ENCODE peak calls at places on chromosomes 1 and 21, in four cellular contexts. L, E, G and I are unnamed samples.

GRCh38 chr1:190376067-190376466 is 101.6 kb downstream of the BRINP3 start:
- DNase-seq in L (no peak), E (no peak), G (no peak), I (no peak)

GRCh38 chr1:234871710-234872262 is 256.9 kb downstream of the TOMM20 start:
- DNase-seq in L (peak; percentile 34), E (no peak), G (no peak), I (no peak)

GRCh38 chr1:202998836-202999750 is 8.1 kb upstream of the TMEM183A start:
- DNase-seq in L (peak; percentile 52), E (peak; percentile 47), G (peak; percentile 49), I (peak; percentile 39)

GRCh38 chr1:31669786-31670582 is 25.3 kb upstream of the PEF1 start:
- DNase-seq in L (peak; percentile 20), E (no peak), G (no peak), I (peak; percentile 12)

GRCh38 chr21:38170283-38170682 is 86.5 kb upstream of the KCNJ15 start:
- DNase-seq in L (peak; percentile 12), E (no peak), G (no peak), I (no peak)

GRCh38 chr1:40939320-40940059 is 40.0 kb upstream of the CTPS1 start:
- DNase-seq in L (peak; percentile 70), E (peak; percentile 95), G (peak; percentile 65), I (no peak)

GRCh38 chr1:198876371-198876871 is 237.6 kb downstream of the PTPRC start:
- DNase-seq in L (no peak), E (no peak), G (no peak), I (no peak)

GRCh38 chr1:89025928-89026327 is 3.3 kb upstream of the GBP3 start:
- DNase-seq in L (no peak), E (no peak), G (no peak), I (no peak)

GRCh38 chr1:72282690-72283203 is 408 bp upstream of the NEGR1 start:
- DNase-seq in L (peak; percentile 89), E (peak; percentile 25), G (peak; percentile 2), I (no peak)

GRCh38 chr1:93708734-93709481 is 27.3 kb upstream of the BCAR3 start:
- DNase-seq in L (peak; percentile 33), E (no peak), G (no peak), I (no peak)

GRCh38 chr1:99051611-99052283 is 47.1 kb upstream of the PLPPR5 start:
- DNase-seq in L (no peak), E (no peak), G (no peak), I (no peak)

GRCh38 chr1:33228935-33229487 is 27.3 kb upstream of the ZNF362 start:
- DNase-seq in L (peak; percentile 92), E (no peak), G (no peak), I (no peak)

GRCh38 chr1:113683384-113684152 is 75.7 kb downstream of the PHTF1 start:
- DNase-seq in L (no peak), E (no peak), G (no peak), I (no peak)

GRCh38 chr1:39089811-39090519 is 63.8 kb downstream of the NDUFS5 start:
- DNase-seq in L (no peak), E (no peak), G (no peak), I (no peak)

GRCh38 chr1:54309631-54310366 is 96.4 kb downstream of the SSBP3 start:
- DNase-seq in L (no peak), E (no peak), G (no peak), I (no peak)

GRCh38 chr1:19799877-19800804 is at the start of gene TMCO4:
- DNase-seq in L (peak; percentile 88), E (peak; percentile 25), G (peak; percentile 45), I (no peak)

GRCh38 chr1:117030271-117030877 is 28.8 kb downstream of the CD101 start:
- DNase-seq in L (no peak), E (no peak), G (no peak), I (no peak)

GRCh38 chr1:241810769-241811402 is 37.1 kb upstream of the EXO1 start:
- DNase-seq in L (no peak), E (no peak), G (no peak), I (no peak)

GRCh38 chr1:112904071-112904830 is 51.7 kb downstream of the SLC16A1 start:
- DNase-seq in L (peak; percentile 77), E (no peak), G (peak; percentile 72), I (peak; percentile 36)

GRCh38 chr1:91307784-91308409 is 96.7 kb downstream of the HFM1 start:
- DNase-seq in L (no peak), E (no peak), G (no peak), I (no peak)

GRCh38 chr1:22930235-22930912 is 42.3 kb downstream of the LACTBL1 start:
- DNase-seq in L (peak; percentile 17), E (peak; percentile 29), G (peak; percentile 90), I (peak; percentile 41)

GRCh38 chr1:4176841-4177240 is 276.8 kb upstream of the C1orf174 start:
- DNase-seq in L (no peak), E (no peak), G (peak; percentile 3), I (no peak)

GRCh38 chr1:39378377-39378776 is 113.1 kb upstream of the BMP8A start:
- DNase-seq in L (no peak), E (peak; percentile 89), G (no peak), I (no peak)

GRCh38 chr1:150765229-150765976 is at the start of gene CTSS:
- DNase-seq in L (peak; percentile 11), E (no peak), G (no peak), I (no peak)

GRCh38 chr1:80535446-80535845 is 1265.3 kb upstream of the ADGRL2 start:
- DNase-seq in L (no peak), E (no peak), G (no peak), I (no peak)

GRCh38 chr1:158998781-158999161 is 10.9 kb upstream of the IFI16 start:
- DNase-seq in L (peak; percentile 61), E (peak; percentile 40), G (peak; percentile 47), I (peak; percentile 32)

GRCh38 chr1:15218287-15219279 is 28.4 kb upstream of the FHAD1 start:
- DNase-seq in L (peak; percentile 56), E (no peak), G (peak; percentile 46), I (peak; percentile 23)

GRCh38 chr1:226128487-226129075 is 58.0 kb downstream of the ACBD3 start:
- DNase-seq in L (peak; percentile 51), E (peak; percentile 50), G (no peak), I (no peak)

GRCh38 chr1:163013826-163014600 is 55.1 kb upstream of the RGS4 start:
- DNase-seq in L (no peak), E (no peak), G (no peak), I (no peak)

GRCh38 chr1:115807723-115808122 is 33.2 kb downstream of the NHLH2 start:
- DNase-seq in L (peak; percentile 66), E (peak; percentile 64), G (peak; percentile 65), I (peak; percentile 78)

GRCh38 chr1:41590331-41590730 is 105.8 kb upstream of the EDN2 start:
- DNase-seq in L (no peak), E (no peak), G (no peak), I (no peak)

GRCh38 chr1:26922901-26923300 is 1.4 kb downstream of the NUDC start:
- DNase-seq in L (no peak), E (peak; percentile 43), G (no peak), I (no peak)

GRCh38 chr1:14969006-14969405 is 184.5 kb upstream of the TMEM51 start:
- DNase-seq in L (no peak), E (no peak), G (no peak), I (no peak)

GRCh38 chr21:44303490-44303981 is 3.7 kb downstream of the PFKL start:
- DNase-seq in L (no peak), E (peak; percentile 84), G (no peak), I (no peak)

GRCh38 chr1:161074676-161075368 is 5.1 kb upstream of the ARHGAP30 start:
- DNase-seq in L (no peak), E (peak; percentile 41), G (no peak), I (no peak)

DNA sequence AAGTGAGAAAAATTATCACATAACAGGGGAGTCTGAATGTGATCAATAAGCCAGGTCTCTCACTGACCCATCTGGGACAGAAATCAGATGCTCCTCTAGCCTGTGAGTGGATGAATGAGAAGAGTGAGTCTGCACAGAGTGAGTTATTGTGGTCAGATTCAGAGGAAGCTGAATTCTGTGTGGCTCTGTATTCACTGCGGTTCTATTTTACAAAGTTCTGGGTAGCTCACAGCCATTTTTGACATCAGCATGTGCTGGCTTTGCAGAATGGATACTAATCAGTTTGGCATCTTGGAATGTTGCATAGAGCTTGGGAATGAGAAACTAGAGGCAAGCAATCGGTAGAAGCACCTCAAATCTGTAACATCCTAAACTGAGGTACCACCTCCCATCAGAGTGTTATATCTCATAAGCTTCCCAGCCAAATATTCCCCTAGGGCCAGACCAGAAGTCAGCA is 3.8 kb downstream of the COLGALT2 start:
- DNase-seq in L (peak; percentile 76), E (no peak), G (no peak), I (no peak)
- H3K27me3 ChIP-seq in L (no peaks in the 10 kb centered on the region), E (peaks cover 1% of the 10 kb centered on the region), G (no peaks in the 10 kb centered on the region), I (no peaks in the 10 kb centered on the region)

DNA sequence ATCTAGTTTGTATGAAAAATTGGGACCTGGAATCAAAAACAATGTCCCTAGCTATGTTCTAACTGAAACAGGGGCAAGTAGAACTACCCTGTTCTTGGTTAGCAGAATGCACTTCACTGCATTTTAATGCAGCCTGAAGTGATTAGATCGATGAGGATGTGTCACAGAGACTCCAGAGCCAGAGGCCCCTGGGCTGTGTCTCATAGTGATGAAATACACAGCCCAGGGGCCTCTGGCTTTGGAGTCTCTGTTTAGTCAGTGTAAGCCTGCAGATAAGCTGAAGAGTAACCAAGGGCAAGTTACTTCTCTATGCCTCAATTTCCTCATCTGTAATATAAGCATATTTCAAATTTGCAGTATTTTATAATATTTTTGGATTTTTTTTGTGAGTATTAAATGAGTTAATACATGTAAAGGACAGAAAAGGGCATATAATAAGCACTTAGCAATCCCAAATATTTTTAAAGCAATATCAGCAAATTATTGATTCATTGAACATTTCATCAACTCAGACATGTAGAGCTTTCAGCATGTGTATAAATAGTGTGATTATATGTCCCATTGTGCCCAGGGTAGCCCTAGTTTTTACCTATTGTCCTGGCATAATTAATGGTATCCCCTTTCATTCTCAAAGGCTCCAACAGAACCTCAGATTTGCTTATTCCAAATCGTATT is 23.5 kb upstream of the APOBEC4 start:
- DNase-seq in L (peak; percentile 74), E (peak; percentile 54), G (no peak), I (no peak)
- TF ChIP-seq CEBPB in L (peak; percentile 39), E (peak; percentile 64), G (no peak), I (no peak)

GRCh38 chr1:18630511-18631495 is at the start of gene PAX7:
- DNase-seq in L (no peak), E (no peak), G (no peak), I (no peak)
- H3K27me3 ChIP-seq in L (peaks cover 73% of the 10 kb centered on the region), E (peaks cover 12% of the 10 kb centered on the region), G (peaks cover 55% of the 10 kb centered on the region), I (peaks cover 22% of the 10 kb centered on the region)

GRCh38 chr1:25356441-25356840 is 18.3 kb downstream of the TMEM50A start:
- DNase-seq in L (no peak), E (no peak), G (no peak), I (no peak)
- TF ChIP-seq CEBPB in L (no peak), E (no peak), G (no peak), I (no peak)

DNA sequence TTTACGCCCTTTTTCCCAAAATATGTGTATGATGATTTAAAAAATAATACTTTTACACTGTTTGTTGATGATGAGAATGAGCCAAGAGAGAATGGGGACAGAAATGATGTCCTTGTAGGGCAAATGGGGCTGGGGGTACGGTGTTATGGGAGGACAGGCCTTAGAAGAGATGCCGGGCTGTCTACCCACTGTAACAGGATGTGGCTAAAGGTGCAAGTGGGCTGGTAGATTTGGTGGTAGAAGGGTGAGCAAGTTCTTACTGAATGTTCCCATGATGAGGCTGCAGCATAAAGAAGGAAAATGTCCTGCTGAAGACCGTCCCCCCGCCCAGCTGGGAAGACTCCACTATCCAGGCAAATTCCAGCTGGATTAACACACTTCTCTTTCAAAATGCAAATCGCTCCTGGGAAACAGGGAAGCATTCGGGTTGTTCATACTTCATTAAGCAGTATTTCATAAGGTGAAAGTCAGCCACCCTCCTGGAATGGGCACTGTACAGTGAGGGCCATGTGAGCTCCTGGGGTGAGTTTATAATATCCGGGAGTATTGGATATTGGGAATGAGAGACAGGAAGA is 14.0 kb downstream of the GPA33 start:
- DNase-seq in L (no peak), E (no peak), G (no peak), I (no peak)
- H3K27me3 ChIP-seq in L (no peaks in the 10 kb centered on the region), E (peaks cover under 1% of the 10 kb centered on the region), G (peaks cover 41% of the 10 kb centered on the region), I (no peaks in the 10 kb centered on the region)